ENCODE peak calls at places on chromosomes 13 and 19, in seven cellular contexts. D is AG10803, G is heart right ventricle, B is activated B cell treated with CpG ODN at 0.5 μM for 24 hours, I is dorsolateral prefrontal cortex, A is lower lobe of right lung, N is fibroblast of pulmonary artery. V is an unnamed sample.

GRCh38 chr19:15191982-15192381 is 8.8 kb downstream of the NOTCH3 start:
- DNase-seq in A (no peak), D (no peak), B (no peak), G (no peak), I (no peak), N (no peak), V (no peak)

GRCh38 chr19:57096640-57097361 is 23.0 kb upstream of the USP29 start:
- DNase-seq in I (no peak), N (peak), D (no peak), A (no peak), B (no peak), G (no peak), V (no peak)

GRCh38 chr13:114319441-114319871 is 5.2 kb downstream of the CHAMP1 start:
- DNase-seq in D (peak), A (no peak), N (peak), B (no peak), I (no peak), G (no peak), V (no peak)

GRCh38 chr19:2330632-2331284 is 2.3 kb downstream of the SPPL2B start:
- DNase-seq in N (no peak), B (no peak), A (no peak), G (no peak), D (no peak), I (no peak), V (no peak)

GRCh38 chr19:37991841-37992248 is 84.8 kb downstream of the SIPA1L3 start:
- DNase-seq in N (no peak), G (no peak), B (no peak), I (no peak), D (no peak), A (peak), V (no peak)

GRCh38 chr13:100301418-100301817 is 212.5 kb downstream of the PCCA start:
- DNase-seq in G (no peak), I (no peak), A (no peak), N (peak), D (no peak), B (no peak), V (no peak)

GRCh38 chr19:7916137-7916907 is 1.7 kb downstream of the TGFBR3L start:
- DNase-seq in A (peak), I (no peak), G (no peak), B (peak), N (no peak), D (no peak), V (peak)

GRCh38 chr19:7191946-7192691 is 102.1 kb downstream of the INSR start:
- DNase-seq in D (peak), I (no peak), B (no peak), G (no peak), N (no peak), A (no peak), V (peak)

GRCh38 chr19:34991542-34992333 is 8.4 kb upstream of the GRAMD1A start:
- DNase-seq in I (no peak), N (no peak), G (no peak), B (no peak), D (no peak), A (peak), V (no peak)

GRCh38 chr19:13619203-13619632 is 112.9 kb upstream of the CACNA1A start:
- DNase-seq in B (no peak), G (no peak), D (peak), N (no peak), I (no peak), A (no peak), V (no peak)

GRCh38 chr19:13615890-13616289 is 109.6 kb upstream of the CACNA1A start:
- DNase-seq in I (peak), A (no peak), N (no peak), D (no peak), G (no peak), B (no peak), V (no peak)

GRCh38 chr19:13623686-13624405 is 117.6 kb upstream of the CACNA1A start:
- DNase-seq in N (no peak), I (no peak), G (no peak), A (no peak), B (no peak), D (no peak), V (no peak)

GRCh38 chr19:13622727-13623126 is 116.4 kb upstream of the CACNA1A start:
- DNase-seq in D (no peak), G (no peak), A (no peak), N (no peak), I (no peak), B (no peak), V (no peak)

DNA sequence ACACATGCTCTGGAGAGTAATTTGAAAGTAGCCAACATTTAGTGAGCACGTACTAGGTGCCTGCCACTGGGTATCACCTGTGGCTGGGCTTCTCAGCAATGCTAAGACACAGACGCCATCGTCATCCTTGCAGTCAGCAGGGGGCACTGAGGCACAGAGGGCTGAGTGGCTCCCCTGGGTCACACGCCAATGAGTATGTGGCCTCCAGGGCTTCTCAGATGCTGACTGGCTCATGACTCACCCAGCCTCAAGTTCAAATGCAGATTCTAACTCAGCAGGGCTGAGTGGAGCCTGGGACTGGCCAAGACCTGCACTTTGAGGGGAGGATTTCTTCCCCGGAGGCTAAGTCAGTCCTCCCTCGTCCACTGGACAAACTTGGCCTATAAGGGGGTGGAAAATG is 115.1 kb upstream of the CACNA1A start:
- DNase-seq in B (no peak), A (no peak), D (peak), N (peak), I (no peak), G (no peak), V (no peak)
- TF ChIP-seq CTCF in B (no peak), A (no peak), D (no peak), N (no peak), I (no peak), G (no peak), V (no peak)

DNA sequence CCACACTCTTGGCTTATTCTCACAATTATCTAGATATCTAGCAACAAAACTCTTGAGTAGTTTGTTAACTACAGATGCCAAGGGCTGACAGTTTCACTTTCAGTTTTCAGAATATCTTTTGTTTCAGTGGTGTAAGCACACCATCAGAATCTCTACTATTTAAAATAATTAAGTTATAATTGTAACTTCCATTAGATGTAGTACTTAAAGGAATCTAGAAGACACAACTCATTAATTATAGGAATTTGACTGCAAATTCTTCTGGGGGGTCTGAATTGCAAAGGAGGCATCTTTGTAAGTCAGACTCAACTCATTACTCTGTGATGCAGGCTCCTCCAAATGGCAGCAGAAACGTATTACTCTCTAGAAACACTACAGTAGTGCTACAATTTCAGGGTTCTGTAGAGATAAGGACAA is 44.9 kb upstream of the USPL1 start:
- DNase-seq in D (peak), A (no peak), G (no peak), I (no peak), N (peak), B (no peak), V (no peak)
- TF ChIP-seq CTCF in D (peak), A (no peak), G (peak), I (peak), N (peak), B (no peak), V (no peak)

DNA sequence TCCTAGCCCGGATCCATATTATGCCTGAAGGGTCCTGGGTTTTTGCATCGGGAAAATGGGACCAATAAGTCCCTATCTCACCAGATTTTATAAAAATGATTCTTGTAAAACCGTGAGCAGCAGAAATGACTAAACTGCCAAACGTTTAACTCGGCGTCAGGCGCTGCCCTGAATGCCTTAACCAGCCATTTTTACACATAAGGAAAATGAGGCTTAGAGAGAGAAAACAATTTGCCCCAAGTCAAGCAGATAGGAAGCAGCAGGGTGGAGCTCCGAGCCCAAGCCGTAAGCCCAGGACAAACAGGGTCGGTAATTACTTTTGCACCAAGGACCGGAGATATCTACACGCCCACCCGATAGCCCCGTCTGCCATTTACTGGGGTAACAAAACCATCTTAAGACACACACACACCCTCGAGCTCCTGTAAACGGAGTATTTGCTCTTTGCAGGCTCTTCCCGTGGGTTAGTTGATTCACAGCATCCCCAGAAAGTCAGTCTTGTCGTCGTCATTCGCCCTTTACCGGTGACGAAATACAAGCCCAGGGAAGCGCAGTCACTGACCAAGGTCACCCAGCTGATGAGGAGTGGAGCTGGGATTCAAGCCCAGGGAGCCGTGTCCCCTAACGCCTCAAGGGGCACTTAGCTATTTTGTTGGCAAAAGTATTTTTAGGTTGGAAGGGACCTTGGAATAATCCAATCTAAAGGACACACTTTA is 16.0 kb upstream of the MRI1 start:
- DNase-seq in A (no peak), B (no peak), I (peak), D (peak), N (peak), G (no peak), V (peak)
- TF ChIP-seq CTCF in A (no peak), B (no peak), I (no peak), D (no peak), N (no peak), G (no peak), V (no peak)

GRCh38 chr13:29679357-29680050 is 84.0 kb upstream of the SLC7A1 start:
- DNase-seq in D (no peak), G (peak), I (no peak), N (peak), B (no peak), A (no peak), V (no peak)
- TF ChIP-seq CTCF in D (no peak), G (peak), I (no peak), N (no peak), B (no peak), A (no peak), V (no peak)